ENCODE peak calls at places on chromosomes 2 and 18, in five cellular contexts. One of them, this sample, is unnamed.

GRCh38 chr18:79681484-79682387 is 2.1 kb downstream of the CTDP1 start:
- DNase-seq in B cell: no peak
- DNase-seq in activated naive CD4-positive, alpha-beta T cell: peak; percentile 34
- DNase-seq in A549: no peak
- DNase-seq in activated CD4-positive, CD25-positive, alpha-beta regulatory T cell: no peak
- DNase-seq in this sample: no peak

GRCh38 chr2:26412091-26412673 is 10.5 kb downstream of the DRC1 start:
- DNase-seq in B cell: no peak
- DNase-seq in activated naive CD4-positive, alpha-beta T cell: no peak
- DNase-seq in A549: peak; percentile 89
- DNase-seq in activated CD4-positive, CD25-positive, alpha-beta regulatory T cell: no peak
- DNase-seq in this sample: no peak

GRCh38 chr18:42644729-42645131 is 470.8 kb downstream of the RIT2 start:
- DNase-seq in B cell: no peak
- DNase-seq in activated naive CD4-positive, alpha-beta T cell: no peak
- DNase-seq in A549: no peak
- DNase-seq in activated CD4-positive, CD25-positive, alpha-beta regulatory T cell: no peak
- DNase-seq in this sample: no peak

GRCh38 chr2:152465541-152465940 is 130.6 kb downstream of the FMNL2 start:
- DNase-seq in B cell: no peak
- DNase-seq in activated naive CD4-positive, alpha-beta T cell: no peak
- DNase-seq in A549: no peak
- DNase-seq in activated CD4-positive, CD25-positive, alpha-beta regulatory T cell: no peak
- DNase-seq in this sample: no peak

GRCh38 chr2:34241905-34242740 is 643.0 kb upstream of the FAM98A start:
- DNase-seq in B cell: no peak
- DNase-seq in activated naive CD4-positive, alpha-beta T cell: no peak
- DNase-seq in A549: no peak
- DNase-seq in activated CD4-positive, CD25-positive, alpha-beta regulatory T cell: no peak
- DNase-seq in this sample: no peak

GRCh38 chr2:23419171-23420090 is 34.5 kb downstream of the KLHL29 start:
- DNase-seq in B cell: no peak
- DNase-seq in activated naive CD4-positive, alpha-beta T cell: no peak
- DNase-seq in A549: no peak
- DNase-seq in activated CD4-positive, CD25-positive, alpha-beta regulatory T cell: no peak
- DNase-seq in this sample: no peak

GRCh38 chr18:55593888-55594287 is 5.9 kb upstream of the TCF4 start:
- DNase-seq in B cell: no peak
- DNase-seq in activated naive CD4-positive, alpha-beta T cell: no peak
- DNase-seq in A549: no peak
- DNase-seq in activated CD4-positive, CD25-positive, alpha-beta regulatory T cell: no peak
- DNase-seq in this sample: no peak

GRCh38 chr2:226398580-226398979 is 401.0 kb downstream of the IRS1 start:
- DNase-seq in B cell: no peak
- DNase-seq in activated naive CD4-positive, alpha-beta T cell: no peak
- DNase-seq in A549: no peak
- DNase-seq in activated CD4-positive, CD25-positive, alpha-beta regulatory T cell: no peak
- DNase-seq in this sample: no peak

GRCh38 chr18:3350566-3351527 is 88.9 kb downstream of the MYL12B start:
- DNase-seq in B cell: no peak
- DNase-seq in activated naive CD4-positive, alpha-beta T cell: no peak
- DNase-seq in A549: no peak
- DNase-seq in activated CD4-positive, CD25-positive, alpha-beta regulatory T cell: no peak
- DNase-seq in this sample: no peak

GRCh38 chr18:7668392-7668791 is 101.3 kb downstream of the PTPRM start:
- DNase-seq in B cell: no peak
- DNase-seq in activated naive CD4-positive, alpha-beta T cell: no peak
- DNase-seq in A549: no peak
- DNase-seq in activated CD4-positive, CD25-positive, alpha-beta regulatory T cell: no peak
- DNase-seq in this sample: no peak

GRCh38 chr2:160390544-160391258 is 102.9 kb downstream of the RBMS1 start:
- DNase-seq in B cell: no peak
- DNase-seq in activated naive CD4-positive, alpha-beta T cell: no peak
- DNase-seq in A549: no peak
- DNase-seq in activated CD4-positive, CD25-positive, alpha-beta regulatory T cell: no peak
- DNase-seq in this sample: no peak

GRCh38 chr2:234304945-234305344 is 191.9 kb downstream of the ARL4C start:
- DNase-seq in B cell: no peak
- DNase-seq in activated naive CD4-positive, alpha-beta T cell: no peak
- DNase-seq in A549: peak; percentile 86
- DNase-seq in activated CD4-positive, CD25-positive, alpha-beta regulatory T cell: no peak
- DNase-seq in this sample: no peak

GRCh38 chr18:49664086-49664890 is 102.4 kb downstream of the LIPG start:
- DNase-seq in B cell: no peak
- DNase-seq in activated naive CD4-positive, alpha-beta T cell: no peak
- DNase-seq in A549: no peak
- DNase-seq in activated CD4-positive, CD25-positive, alpha-beta regulatory T cell: no peak
- DNase-seq in this sample: peak; percentile 59

GRCh38 chr18:13381331-13381730 is 162.8 kb downstream of the LDLRAD4 start:
- DNase-seq in B cell: no peak
- DNase-seq in activated naive CD4-positive, alpha-beta T cell: no peak
- DNase-seq in A549: no peak
- DNase-seq in activated CD4-positive, CD25-positive, alpha-beta regulatory T cell: no peak
- DNase-seq in this sample: no peak

GRCh38 chr2:67895171-67895941 is 167.4 kb downstream of the C1D start:
- DNase-seq in B cell: no peak
- DNase-seq in activated naive CD4-positive, alpha-beta T cell: no peak
- DNase-seq in A549: no peak
- DNase-seq in activated CD4-positive, CD25-positive, alpha-beta regulatory T cell: no peak
- DNase-seq in this sample: peak; percentile 52

GRCh38 chr2:201517094-201517493 is 65.6 kb downstream of the STRADB start:
- DNase-seq in B cell: no peak
- DNase-seq in activated naive CD4-positive, alpha-beta T cell: no peak
- DNase-seq in A549: no peak
- DNase-seq in activated CD4-positive, CD25-positive, alpha-beta regulatory T cell: no peak
- DNase-seq in this sample: no peak

GRCh38 chr2:107525420-107525819 is 301.3 kb upstream of the RGPD4 start:
- DNase-seq in B cell: no peak
- DNase-seq in activated naive CD4-positive, alpha-beta T cell: no peak
- DNase-seq in A549: no peak
- DNase-seq in activated CD4-positive, CD25-positive, alpha-beta regulatory T cell: no peak
- DNase-seq in this sample: no peak

GRCh38 chr18:70464343-70465114 is 175.7 kb downstream of the SOCS6 start:
- DNase-seq in B cell: no peak
- DNase-seq in activated naive CD4-positive, alpha-beta T cell: peak; percentile 12
- DNase-seq in A549: peak; percentile 75
- DNase-seq in activated CD4-positive, CD25-positive, alpha-beta regulatory T cell: no peak
- DNase-seq in this sample: peak; percentile 34

GRCh38 chr2:148963461-148963860 is 75.0 kb upstream of the LYPD6B start:
- DNase-seq in B cell: no peak
- DNase-seq in activated naive CD4-positive, alpha-beta T cell: no peak
- DNase-seq in A549: no peak
- DNase-seq in activated CD4-positive, CD25-positive, alpha-beta regulatory T cell: no peak
- DNase-seq in this sample: no peak

GRCh38 chr18:64518191-64518590 is 369.3 kb upstream of the LINC00305 start:
- DNase-seq in B cell: no peak
- DNase-seq in activated naive CD4-positive, alpha-beta T cell: no peak
- DNase-seq in A549: no peak
- DNase-seq in activated CD4-positive, CD25-positive, alpha-beta regulatory T cell: no peak
- DNase-seq in this sample: no peak

GRCh38 chr18:59388180-59388579 is 29.1 kb upstream of the LMAN1 start:
- DNase-seq in B cell: no peak
- DNase-seq in activated naive CD4-positive, alpha-beta T cell: no peak
- DNase-seq in A549: no peak
- DNase-seq in activated CD4-positive, CD25-positive, alpha-beta regulatory T cell: no peak
- DNase-seq in this sample: no peak

GRCh38 chr2:118834440-118834810 is 13.0 kb downstream of the EN1 start:
- DNase-seq in B cell: peak; percentile 30
- DNase-seq in activated naive CD4-positive, alpha-beta T cell: no peak
- DNase-seq in A549: no peak
- DNase-seq in activated CD4-positive, CD25-positive, alpha-beta regulatory T cell: no peak
- DNase-seq in this sample: no peak

GRCh38 chr18:54257015-54257414 is 12.3 kb upstream of the POLI start:
- DNase-seq in B cell: no peak
- DNase-seq in activated naive CD4-positive, alpha-beta T cell: no peak
- DNase-seq in A549: no peak
- DNase-seq in activated CD4-positive, CD25-positive, alpha-beta regulatory T cell: no peak
- DNase-seq in this sample: no peak

GRCh38 chr2:20661028-20661980 is 5.6 kb upstream of the GDF7 start:
- DNase-seq in B cell: peak; percentile 78
- DNase-seq in activated naive CD4-positive, alpha-beta T cell: peak; percentile 48
- DNase-seq in A549: peak; percentile 86
- DNase-seq in activated CD4-positive, CD25-positive, alpha-beta regulatory T cell: peak; percentile 16
- DNase-seq in this sample: peak; percentile 69

GRCh38 chr18:6055711-6056110 is 160.4 kb upstream of the TMEM200C start:
- DNase-seq in B cell: no peak
- DNase-seq in activated naive CD4-positive, alpha-beta T cell: no peak
- DNase-seq in A549: no peak
- DNase-seq in activated CD4-positive, CD25-positive, alpha-beta regulatory T cell: no peak
- DNase-seq in this sample: no peak

This sample was measured in H1.